ENCODE peak calls at places on chromosomes 12 and 14, in seven cellular contexts. E is HCT116, L is H1, U is SK-N-SH, Y is GM12878, M is HepG2, I is K562. C is an unnamed sample.
A peak's percentile ranks its signal among the peaks of the same experiment; 100 is the strongest.

GRCh38 chr12:40622246-40622838 is 69.9 kb upstream of the CNTN1 start:
- DNase-seq in E (peak; percentile 50), I (peak; percentile 11), U (peak; percentile 56), L (peak; percentile 69), Y (no peak), M (peak; percentile 19), C (peak; percentile 78)

GRCh38 chr14:30569216-30569902 is 10.4 kb downstream of the G2E3 start:
- DNase-seq in Y (no peak), U (no peak), I (no peak), M (peak; percentile 60), E (no peak), L (no peak), C (no peak)

GRCh38 chr12:14879222-14879933 is 6.3 kb downstream of the MGP start:
- DNase-seq in I (no peak), M (no peak), L (no peak), E (no peak), Y (no peak), U (no peak), C (peak; percentile 69)

GRCh38 chr14:24888532-24888931 is 161.4 kb downstream of the STXBP6 start:
- DNase-seq in Y (no peak), U (no peak), E (no peak), L (no peak), I (no peak), M (peak; percentile 77), C (no peak)

GRCh38 chr12:79850610-79851299 is 84.1 kb downstream of the PPP1R12A start:
- DNase-seq in U (no peak), E (no peak), I (no peak), L (no peak), Y (no peak), M (no peak), C (no peak)

GRCh38 chr12:121580959-121581680 is at the start of gene KDM2B:
- DNase-seq in Y (no peak), U (peak; percentile 46), L (peak; percentile 59), I (peak; percentile 50), E (no peak), M (peak; percentile 63), C (peak; percentile 66)

GRCh38 chr14:32698831-32699230 is 239.8 kb upstream of the NPAS3 start:
- DNase-seq in E (no peak), I (no peak), L (no peak), Y (no peak), M (no peak), U (no peak), C (no peak)

GRCh38 chr14:68624541-68625220 is 168.2 kb downstream of the ZFP36L1 start:
- DNase-seq in U (no peak), L (peak; percentile 23), E (no peak), Y (no peak), M (no peak), I (no peak), C (no peak)

GRCh38 chr12:91179315-91179714 is 3.3 kb downstream of the DCN start:
- DNase-seq in Y (no peak), I (no peak), L (no peak), M (no peak), U (no peak), E (no peak), C (no peak)

GRCh38 chr14:92397140-92397815 is 74.3 kb downstream of the SLC24A4 start:
- DNase-seq in I (no peak), M (no peak), L (no peak), Y (no peak), E (peak; percentile 26), U (no peak), C (no peak)

GRCh38 chr12:507261-507853 is 47.6 kb downstream of the B4GALNT3 start:
- DNase-seq in L (no peak), M (no peak), E (no peak), U (no peak), I (no peak), Y (no peak), C (no peak)

DNA sequence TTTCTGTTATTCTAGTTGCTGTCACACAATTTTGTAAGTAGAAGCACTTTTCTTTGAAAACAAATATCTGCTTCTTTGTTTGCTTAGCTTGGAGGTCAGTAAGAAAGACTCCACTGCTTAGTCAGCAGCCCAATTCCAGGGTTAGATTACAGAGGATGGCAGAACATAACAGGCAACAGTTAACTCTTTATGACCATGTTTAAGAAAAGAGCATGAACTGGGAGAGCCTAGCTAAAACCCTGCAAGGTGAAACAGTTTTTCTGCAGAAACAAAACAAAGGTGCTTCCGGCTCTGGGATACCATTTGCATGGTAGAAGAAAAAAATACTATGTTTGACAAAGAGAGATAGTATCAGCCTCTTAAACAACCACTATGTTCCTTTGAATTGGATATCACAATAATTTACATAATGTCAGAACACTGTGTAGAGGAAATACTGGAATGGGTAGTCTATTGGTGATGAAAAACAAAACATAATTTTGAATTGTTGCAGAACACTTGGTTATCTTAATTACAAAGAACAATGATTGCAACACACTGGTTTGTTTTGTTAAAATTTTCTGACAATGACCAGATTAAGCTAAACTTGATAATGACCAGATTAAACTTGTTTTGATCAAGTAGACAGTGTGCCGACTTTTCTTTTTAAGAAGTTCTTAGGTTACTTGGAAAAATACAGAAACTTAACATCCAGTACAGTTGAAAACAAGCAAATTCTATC is 22.4 kb upstream of the PPM1H start:
- DNase-seq in U (no peak), M (peak; percentile 75), L (no peak), Y (no peak), E (no peak), I (no peak), C (no peak)
- TF ChIP-seq JUND in U (no peak), M (no peak), L (no peak), Y (no peak), E (no peak), I (no peak), C (no peak)

GRCh38 chr12:131018221-131018620 is 64.5 kb downstream of the ADGRD1 start:
- DNase-seq in I (no peak), L (no peak), U (no peak), M (no peak), Y (no peak), E (no peak), C (no peak)

GRCh38 chr12:131017477-131017991 is 63.8 kb downstream of the ADGRD1 start:
- DNase-seq in Y (no peak), M (no peak), I (no peak), L (no peak), U (no peak), E (no peak), C (no peak)

GRCh38 chr12:131013118-131013517 is 59.4 kb downstream of the ADGRD1 start:
- DNase-seq in I (no peak), U (no peak), M (no peak), E (no peak), Y (no peak), L (no peak), C (no peak)

GRCh38 chr12:131014343-131014742 is 60.6 kb downstream of the ADGRD1 start:
- DNase-seq in M (no peak), L (no peak), Y (no peak), I (no peak), E (no peak), U (no peak), C (no peak)

GRCh38 chr12:131015581-131016337 is 62.1 kb downstream of the ADGRD1 start:
- DNase-seq in E (no peak), L (no peak), U (no peak), Y (no peak), I (no peak), M (no peak), C (no peak)
- TF ChIP-seq JUND in E (no peak), L (no peak), U (no peak), Y (no peak), I (no peak), M (no peak), C (no peak)

GRCh38 chr14:104865069-104865630 is at the start of gene CEP170B:
- DNase-seq in M (no peak), L (no peak), I (peak; percentile 87), U (peak; percentile 95), E (no peak), Y (no peak), C (peak; percentile 85)

GRCh38 chr14:104867371-104868059 is 2.4 kb downstream of the CEP170B start:
- DNase-seq in Y (no peak), M (no peak), I (no peak), U (no peak), L (no peak), E (no peak), C (no peak)

GRCh38 chr14:104864267-104865068 is 600 bp upstream of the CEP170B start:
- DNase-seq in I (peak; percentile 36), L (peak; percentile 86), Y (no peak), M (peak; percentile 85), E (peak; percentile 33), U (no peak), C (peak; percentile 91)

GRCh38 chr14:104866451-104867370 is 1.6 kb downstream of the CEP170B start:
- DNase-seq in L (no peak), E (no peak), I (no peak), Y (no peak), M (no peak), U (no peak), C (no peak)

GRCh38 chr14:104865631-104866441 is 768 bp downstream of the CEP170B start:
- DNase-seq in U (peak; percentile 80), Y (no peak), E (peak; percentile 8), M (no peak), I (peak; percentile 76), L (peak; percentile 77), C (peak; percentile 81)
- TF ChIP-seq JUND in U (no peak), Y (no peak), E (no peak), M (no peak), I (no peak), L (no peak), C (no peak)

GRCh38 chr12:75585309-75585708 is 73.9 kb upstream of the KRR1 start:
- DNase-seq in I (no peak), Y (no peak), M (no peak), E (peak; percentile 19), U (no peak), L (no peak), C (no peak)
- TF ChIP-seq JUND in I (no peak), Y (no peak), M (no peak), E (peak; percentile 65), U (peak; percentile 96), L (no peak), C (no peak)

C was measured in T47D.